ENCODE peak calls at places on chromosome 16, in seven cellular contexts. One of them, this sample, is unnamed.

GRCh38 chr16:19430345-19430744 is 12.7 kb downstream of the TMC5 start:
- DNase-seq in PC-9: no peak
- DNase-seq in heart right ventricle: no peak
- DNase-seq in BE2C: no peak
- DNase-seq in hepatocyte: no peak
- DNase-seq in aorta: no peak
- DNase-seq in body of pancreas: no peak
- DNase-seq in this sample: no peak

GRCh38 chr16:79365687-79366086 is 234.8 kb downstream of the MAF start:
- DNase-seq in PC-9: no peak
- DNase-seq in heart right ventricle: no peak
- DNase-seq in BE2C: no peak
- DNase-seq in hepatocyte: no peak
- DNase-seq in aorta: no peak
- DNase-seq in body of pancreas: no peak
- DNase-seq in this sample: no peak

GRCh38 chr16:14579266-14579665 is 50.8 kb downstream of the PARN start:
- DNase-seq in PC-9: no peak
- DNase-seq in heart right ventricle: no peak
- DNase-seq in BE2C: no peak
- DNase-seq in hepatocyte: no peak
- DNase-seq in aorta: no peak
- DNase-seq in body of pancreas: peak; percentile 21
- DNase-seq in this sample: no peak

GRCh38 chr16:84268231-84268630 is 26.4 kb upstream of the WFDC1 start:
- DNase-seq in PC-9: no peak
- DNase-seq in heart right ventricle: no peak
- DNase-seq in BE2C: no peak
- DNase-seq in hepatocyte: no peak
- DNase-seq in aorta: no peak
- DNase-seq in body of pancreas: no peak
- DNase-seq in this sample: no peak

GRCh38 chr16:81997738-81998137 is 13.5 kb downstream of the SDR42E1 start:
- DNase-seq in PC-9: no peak
- DNase-seq in heart right ventricle: no peak
- DNase-seq in BE2C: no peak
- DNase-seq in hepatocyte: peak; percentile 73
- DNase-seq in aorta: no peak
- DNase-seq in body of pancreas: no peak
- DNase-seq in this sample: no peak

GRCh38 chr16:85321856-85322271 is 209.6 kb upstream of the CIBAR2 start:
- DNase-seq in PC-9: peak; percentile 50
- DNase-seq in heart right ventricle: peak; percentile 94
- DNase-seq in BE2C: peak; percentile 48
- DNase-seq in hepatocyte: no peak
- DNase-seq in aorta: peak; percentile 98
- DNase-seq in body of pancreas: peak; percentile 98
- DNase-seq in this sample: peak; percentile 80

GRCh38 chr16:31298958-31299357 is 39.2 kb downstream of the ITGAM start:
- DNase-seq in PC-9: no peak
- DNase-seq in heart right ventricle: no peak
- DNase-seq in BE2C: no peak
- DNase-seq in hepatocyte: no peak
- DNase-seq in aorta: no peak
- DNase-seq in body of pancreas: no peak
- DNase-seq in this sample: no peak

GRCh38 chr16:82987767-82988166 is 361.0 kb downstream of the CDH13 start:
- DNase-seq in PC-9: no peak
- DNase-seq in heart right ventricle: no peak
- DNase-seq in BE2C: no peak
- DNase-seq in hepatocyte: no peak
- DNase-seq in aorta: no peak
- DNase-seq in body of pancreas: no peak
- DNase-seq in this sample: no peak

GRCh38 chr16:81451753-81452680 is 7.4 kb downstream of the CMIP start:
- DNase-seq in PC-9: no peak
- DNase-seq in heart right ventricle: peak; percentile 51
- DNase-seq in BE2C: no peak
- DNase-seq in hepatocyte: peak; percentile 68
- DNase-seq in aorta: peak; percentile 78
- DNase-seq in body of pancreas: peak; percentile 65
- DNase-seq in this sample: no peak

GRCh38 chr16:23729503-23730424 is 16.7 kb upstream of the ERN2 start:
- DNase-seq in PC-9: peak; percentile 37
- DNase-seq in heart right ventricle: no peak
- DNase-seq in BE2C: peak; percentile 32
- DNase-seq in hepatocyte: peak; percentile 54
- DNase-seq in aorta: no peak
- DNase-seq in body of pancreas: peak; percentile 7
- DNase-seq in this sample: no peak

GRCh38 chr16:63188076-63188771 is 1152.0 kb upstream of the CDH8 start:
- DNase-seq in PC-9: no peak
- DNase-seq in heart right ventricle: no peak
- DNase-seq in BE2C: no peak
- DNase-seq in hepatocyte: peak; percentile 17
- DNase-seq in aorta: no peak
- DNase-seq in body of pancreas: no peak
- DNase-seq in this sample: no peak

GRCh38 chr16:65869261-65869660 is 497.2 kb upstream of the CDH5 start:
- DNase-seq in PC-9: no peak
- DNase-seq in heart right ventricle: no peak
- DNase-seq in BE2C: no peak
- DNase-seq in hepatocyte: no peak
- DNase-seq in aorta: no peak
- DNase-seq in body of pancreas: no peak
- DNase-seq in this sample: no peak

GRCh38 chr16:77993111-77993571 is 29.2 kb upstream of the CLEC3A start:
- DNase-seq in PC-9: no peak
- DNase-seq in heart right ventricle: no peak
- DNase-seq in BE2C: no peak
- DNase-seq in hepatocyte: peak; percentile 42
- DNase-seq in aorta: no peak
- DNase-seq in body of pancreas: no peak
- DNase-seq in this sample: no peak

GRCh38 chr16:85151603-85152413 is 39.5 kb upstream of the CIBAR2 start:
- DNase-seq in PC-9: peak; percentile 71
- DNase-seq in heart right ventricle: peak; percentile 81
- DNase-seq in BE2C: peak; percentile 96
- DNase-seq in hepatocyte: peak; percentile 89
- DNase-seq in aorta: peak; percentile 93
- DNase-seq in body of pancreas: peak; percentile 68
- DNase-seq in this sample: no peak

GRCh38 chr16:51968756-51969155 is 578.2 kb downstream of the TOX3 start:
- DNase-seq in PC-9: no peak
- DNase-seq in heart right ventricle: no peak
- DNase-seq in BE2C: no peak
- DNase-seq in hepatocyte: no peak
- DNase-seq in aorta: no peak
- DNase-seq in body of pancreas: no peak
- DNase-seq in this sample: no peak

GRCh38 chr16:4116328-4117249 is at the start of gene ADCY9:
- DNase-seq in PC-9: peak; percentile 82
- DNase-seq in heart right ventricle: peak; percentile 68
- DNase-seq in BE2C: peak; percentile 92
- DNase-seq in hepatocyte: peak; percentile 93
- DNase-seq in aorta: peak; percentile 83
- DNase-seq in body of pancreas: peak; percentile 87
- DNase-seq in this sample: peak; percentile 74

GRCh38 chr16:88383401-88384221 is 852 bp downstream of the ZNF469 start:
- DNase-seq in PC-9: peak; percentile 63
- DNase-seq in heart right ventricle: no peak
- DNase-seq in BE2C: peak; percentile 40
- DNase-seq in hepatocyte: peak; percentile 64
- DNase-seq in aorta: peak; percentile 62
- DNase-seq in body of pancreas: peak; percentile 38
- DNase-seq in this sample: no peak

GRCh38 chr16:11799509-11800384 is 2.7 kb upstream of the ZC3H7A start:
- DNase-seq in PC-9: no peak
- DNase-seq in heart right ventricle: no peak
- DNase-seq in BE2C: no peak
- DNase-seq in hepatocyte: no peak
- DNase-seq in aorta: no peak
- DNase-seq in body of pancreas: no peak
- DNase-seq in this sample: no peak

GRCh38 chr16:14284930-14285541 is 213.9 kb downstream of the MRTFB start:
- DNase-seq in PC-9: peak; percentile 79
- DNase-seq in heart right ventricle: no peak
- DNase-seq in BE2C: peak; percentile 67
- DNase-seq in hepatocyte: peak; percentile 77
- DNase-seq in aorta: peak; percentile 78
- DNase-seq in body of pancreas: peak; percentile 72
- DNase-seq in this sample: no peak

GRCh38 chr16:30445149-30445407 is 596 bp downstream of the SEPHS2 start:
- DNase-seq in PC-9: no peak
- DNase-seq in heart right ventricle: no peak
- DNase-seq in BE2C: no peak
- DNase-seq in hepatocyte: no peak
- DNase-seq in aorta: no peak
- DNase-seq in body of pancreas: no peak
- DNase-seq in this sample: no peak

DNA sequence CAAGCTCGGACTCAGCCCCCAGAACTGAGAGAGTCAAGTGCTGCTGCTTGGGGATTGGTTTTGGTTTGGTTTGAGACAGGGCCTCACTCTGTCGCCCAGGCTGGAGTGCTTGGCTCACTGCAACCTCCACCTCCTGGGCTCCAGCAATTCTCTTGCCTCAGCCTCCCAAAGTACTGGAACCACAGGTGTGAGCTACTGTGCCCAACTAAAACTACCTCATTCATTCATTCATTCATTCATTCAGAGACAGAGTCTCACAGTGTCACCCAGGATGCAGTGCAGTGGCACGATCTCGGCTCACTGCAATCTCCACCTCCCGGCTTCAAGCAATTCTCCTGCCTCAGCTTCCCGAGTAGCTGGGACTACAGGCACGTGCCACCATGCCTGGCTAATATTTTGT is 24.7 kb downstream of the UNKL start:
- DNase-seq in PC-9: no peak
- DNase-seq in heart right ventricle: no peak
- DNase-seq in BE2C: no peak
- DNase-seq in hepatocyte: no peak
- DNase-seq in aorta: no peak
- DNase-seq in body of pancreas: no peak
- DNase-seq in this sample: no peak
- H3K36me3 ChIP-seq in PC-9: no peaks in the 10 kb centered on the region
- H3K36me3 ChIP-seq in heart right ventricle: no peaks in the 10 kb centered on the region
- H3K36me3 ChIP-seq in BE2C: no peaks in the 10 kb centered on the region
- H3K36me3 ChIP-seq in hepatocyte: no peaks in the 10 kb centered on the region
- H3K36me3 ChIP-seq in aorta: peaks cover 3% of the 10 kb centered on the region
- H3K36me3 ChIP-seq in body of pancreas: no peaks in the 10 kb centered on the region
- H3K36me3 ChIP-seq in this sample: no peaks in the 10 kb centered on the region

GRCh38 chr16:57343131-57343731 is 15.4 kb upstream of the CCL22 start:
- DNase-seq in PC-9: no peak
- DNase-seq in heart right ventricle: no peak
- DNase-seq in BE2C: no peak
- DNase-seq in hepatocyte: no peak
- DNase-seq in aorta: no peak
- DNase-seq in body of pancreas: no peak
- DNase-seq in this sample: no peak

GRCh38 chr16:57348361-57348760 is 10.2 kb upstream of the CCL22 start:
- DNase-seq in PC-9: no peak
- DNase-seq in heart right ventricle: no peak
- DNase-seq in BE2C: no peak
- DNase-seq in hepatocyte: no peak
- DNase-seq in aorta: no peak
- DNase-seq in body of pancreas: no peak
- DNase-seq in this sample: no peak

GRCh38 chr16:57347858-57348257 is 10.7 kb upstream of the CCL22 start:
- DNase-seq in PC-9: no peak
- DNase-seq in heart right ventricle: no peak
- DNase-seq in BE2C: no peak
- DNase-seq in hepatocyte: no peak
- DNase-seq in aorta: no peak
- DNase-seq in body of pancreas: no peak
- DNase-seq in this sample: no peak

GRCh38 chr16:57345666-57346204 is 12.8 kb upstream of the CCL22 start:
- DNase-seq in PC-9: no peak
- DNase-seq in heart right ventricle: no peak
- DNase-seq in BE2C: no peak
- DNase-seq in hepatocyte: no peak
- DNase-seq in aorta: no peak
- DNase-seq in body of pancreas: no peak
- DNase-seq in this sample: no peak

DNA sequence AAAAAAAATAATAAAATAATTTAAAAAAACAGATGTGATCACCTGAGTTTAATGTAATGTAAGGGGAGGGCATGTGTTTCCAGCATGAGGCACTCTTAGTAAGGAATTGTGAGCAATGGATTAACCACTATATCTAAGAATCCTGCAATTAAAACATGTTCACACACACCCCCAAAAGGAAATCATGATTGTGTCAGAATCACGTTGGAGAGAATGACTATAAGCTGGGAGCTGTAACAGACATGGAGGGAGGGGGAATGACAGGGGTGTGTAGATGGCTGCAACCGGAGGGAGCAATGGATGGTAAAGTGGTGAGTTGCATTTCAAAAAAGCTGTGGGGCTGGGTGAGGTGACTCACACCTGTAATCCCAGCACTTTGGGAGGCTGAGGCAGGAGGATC is 13.6 kb upstream of the CCL22 start:
- DNase-seq in PC-9: no peak
- DNase-seq in heart right ventricle: no peak
- DNase-seq in BE2C: no peak
- DNase-seq in hepatocyte: no peak
- DNase-seq in aorta: no peak
- DNase-seq in body of pancreas: no peak
- DNase-seq in this sample: no peak
- H3K27me3 ChIP-seq in PC-9: peaks cover 25% of the 10 kb centered on the region
- H3K27me3 ChIP-seq in heart right ventricle: no peaks in the 10 kb centered on the region
- H3K27me3 ChIP-seq in BE2C: peaks cover 6% of the 10 kb centered on the region
- H3K27me3 ChIP-seq in hepatocyte: peaks cover 2% of the 10 kb centered on the region
- H3K27me3 ChIP-seq in aorta: no peaks in the 10 kb centered on the region
- H3K27me3 ChIP-seq in body of pancreas: no peaks in the 10 kb centered on the region
- H3K27me3 ChIP-seq in this sample: no peaks in the 10 kb centered on the region

DNA sequence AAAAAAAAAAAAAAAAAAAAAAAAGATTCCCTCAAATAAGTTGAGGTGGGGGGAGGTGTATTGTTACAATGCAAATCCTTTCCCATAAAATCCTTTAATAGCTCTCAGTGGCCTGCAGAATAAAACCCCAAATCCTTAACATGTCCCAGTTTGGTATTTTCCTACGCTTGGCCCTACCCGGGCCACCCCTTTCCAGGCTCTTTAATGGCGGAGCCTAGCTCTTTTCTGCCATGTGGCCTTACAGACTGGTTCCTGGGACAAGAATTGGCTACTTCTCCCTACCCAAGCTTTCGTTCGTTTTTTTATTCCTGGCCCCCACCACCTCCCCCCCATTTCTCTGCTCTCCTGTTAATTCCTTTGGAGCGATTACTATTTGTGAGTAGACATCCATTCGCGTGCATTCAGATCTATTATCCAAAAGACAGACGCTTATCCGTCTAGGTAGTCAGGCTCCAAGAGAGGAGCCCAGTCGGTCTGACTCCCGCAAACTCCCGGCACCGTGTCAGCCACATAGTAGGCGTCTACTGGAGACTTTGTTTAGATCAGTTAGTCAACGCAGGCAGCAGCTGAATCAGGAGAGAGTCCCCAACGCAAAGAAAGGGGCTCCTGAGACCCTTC is 813 bp upstream of the THAP11 start:
- DNase-seq in PC-9: no peak
- DNase-seq in heart right ventricle: no peak
- DNase-seq in BE2C: no peak
- DNase-seq in hepatocyte: no peak
- DNase-seq in aorta: no peak
- DNase-seq in body of pancreas: no peak
- DNase-seq in this sample: no peak
- H3K36me3 ChIP-seq in PC-9: no peaks in the 10 kb centered on the region
- H3K36me3 ChIP-seq in heart right ventricle: no peaks in the 10 kb centered on the region
- H3K36me3 ChIP-seq in BE2C: no peaks in the 10 kb centered on the region
- H3K36me3 ChIP-seq in hepatocyte: no peaks in the 10 kb centered on the region
- H3K36me3 ChIP-seq in aorta: no peaks in the 10 kb centered on the region
- H3K36me3 ChIP-seq in body of pancreas: no peaks in the 10 kb centered on the region
- H3K36me3 ChIP-seq in this sample: no peaks in the 10 kb centered on the region

GRCh38 chr16:90048347-90048722 is 28.8 kb downstream of the PRDM7 start:
- DNase-seq in PC-9: no peak
- DNase-seq in heart right ventricle: no peak
- DNase-seq in BE2C: no peak
- DNase-seq in hepatocyte: no peak
- DNase-seq in aorta: no peak
- DNase-seq in body of pancreas: no peak
- DNase-seq in this sample: no peak
- H3K27me3 ChIP-seq in PC-9: no peaks in the 10 kb centered on the region
- H3K27me3 ChIP-seq in heart right ventricle: peaks cover 7% of the 10 kb centered on the region
- H3K27me3 ChIP-seq in BE2C: no peaks in the 10 kb centered on the region
- H3K27me3 ChIP-seq in hepatocyte: no peaks in the 10 kb centered on the region
- H3K27me3 ChIP-seq in aorta: no peaks in the 10 kb centered on the region
- H3K27me3 ChIP-seq in body of pancreas: no peaks in the 10 kb centered on the region
- H3K27me3 ChIP-seq in this sample: no peaks in the 10 kb centered on the region

This sample was measured in lung.